ENCODE peak calls at places on chromosomes 3 and 15, in four cellular contexts. W, O, H and I are unnamed samples.

GRCh38 chr3:127762077-127762786 is 60.1 kb downstream of the MGLL start:
- DNase-seq in W (peak), O (peak), H (no peak), I (no peak)

GRCh38 chr3:110881069-110881468 is 190.5 kb upstream of the NECTIN3 start:
- DNase-seq in W (no peak), O (no peak), H (peak), I (no peak)

GRCh38 chr3:15794303-15794771 is 3.4 kb downstream of the ANKRD28 start:
- DNase-seq in W (no peak), O (no peak), H (peak), I (peak)

GRCh38 chr3:38116471-38117162 is 20.3 kb downstream of the ACAA1 start:
- DNase-seq in W (no peak), O (no peak), H (no peak), I (no peak)

GRCh38 chr3:37995652-37996641 is 5.4 kb downstream of the VILL start:
- DNase-seq in W (no peak), O (no peak), H (no peak), I (no peak)

GRCh38 chr15:89197503-89197971 is 23.8 kb downstream of the RLBP1 start:
- DNase-seq in W (no peak), O (no peak), H (no peak), I (no peak)

GRCh38 chr3:159733194-159733860 is 255.3 kb upstream of the IL12A start:
- DNase-seq in W (no peak), O (no peak), H (peak), I (peak)

GRCh38 chr3:71854096-71854495 is 69.1 kb upstream of the PROK2 start:
- DNase-seq in W (no peak), O (no peak), H (no peak), I (no peak)

GRCh38 chr15:55859681-55860080 is 116.7 kb upstream of the PRTG start:
- DNase-seq in W (no peak), O (no peak), H (no peak), I (no peak)

GRCh38 chr3:177191108-177191779 is 6.0 kb downstream of the TBL1XR1 start:
- DNase-seq in W (no peak), O (no peak), H (no peak), I (no peak)

GRCh38 chr3:172675371-172676193 is 35.3 kb downstream of the NCEH1 start:
- DNase-seq in W (no peak), O (peak), H (peak), I (peak)